ENCODE peak calls at places on chromosomes 7 and 10, in ten cellular contexts. One of them, this sample, is unnamed.

GRCh38 chr7:135664046-135664589 is 1.8 kb downstream of the STMP1 start:
- DNase-seq in activated naive CD4-positive, alpha-beta T cell treated with anti-CD3 and anti-CD28 coated beads, Interleukin-2, amount 10 ng/mL, durations not matched to agents 7 days and 5 days: no peak
- DNase-seq in foreskin fibroblast: no peak
- DNase-seq in left kidney: no peak
- DNase-seq in NCI-H460: no peak
- DNase-seq in AG10803: peak; percentile 67
- DNase-seq in HL-60: no peak
- DNase-seq in stimulated activated CD8-positive, alpha-beta memory T cell treated with anti-CD3 and anti-CD28 coated beads, Interleukin-7, amount 100 ng/mL, for 1 hour: no peak
- DNase-seq in germinal center: no peak
- DNase-seq in fibroblast of gingiva: peak; percentile 43
- DNase-seq in this sample: no peak

GRCh38 chr10:10418397-10418796 is 599.3 kb upstream of the CELF2 start:
- DNase-seq in foreskin fibroblast: no peak
- DNase-seq in AG10803: no peak
- DNase-seq in germinal center: no peak
- DNase-seq in NCI-H460: no peak
- DNase-seq in left kidney: no peak
- DNase-seq in fibroblast of gingiva: no peak
- DNase-seq in activated naive CD4-positive, alpha-beta T cell treated with anti-CD3 and anti-CD28 coated beads, Interleukin-2, amount 10 ng/mL, durations not matched to agents 7 days and 5 days: peak; percentile 32
- DNase-seq in HL-60: peak; percentile 30
- DNase-seq in stimulated activated CD8-positive, alpha-beta memory T cell treated with anti-CD3 and anti-CD28 coated beads, Interleukin-7, amount 100 ng/mL, for 1 hour: no peak
- DNase-seq in this sample: no peak

GRCh38 chr10:91665842-91666241 is 33.0 kb upstream of the PPP1R3C start:
- DNase-seq in germinal center: no peak
- DNase-seq in foreskin fibroblast: no peak
- DNase-seq in NCI-H460: no peak
- DNase-seq in fibroblast of gingiva: peak; percentile 23
- DNase-seq in stimulated activated CD8-positive, alpha-beta memory T cell treated with anti-CD3 and anti-CD28 coated beads, Interleukin-7, amount 100 ng/mL, for 1 hour: no peak
- DNase-seq in activated naive CD4-positive, alpha-beta T cell treated with anti-CD3 and anti-CD28 coated beads, Interleukin-2, amount 10 ng/mL, durations not matched to agents 7 days and 5 days: no peak
- DNase-seq in left kidney: no peak
- DNase-seq in AG10803: peak; percentile 66
- DNase-seq in HL-60: no peak
- DNase-seq in this sample: no peak

GRCh38 chr7:126026421-126027088 is 1096.9 kb upstream of the POT1 start:
- DNase-seq in HL-60: no peak
- DNase-seq in stimulated activated CD8-positive, alpha-beta memory T cell treated with anti-CD3 and anti-CD28 coated beads, Interleukin-7, amount 100 ng/mL, for 1 hour: no peak
- DNase-seq in fibroblast of gingiva: no peak
- DNase-seq in NCI-H460: no peak
- DNase-seq in AG10803: no peak
- DNase-seq in foreskin fibroblast: no peak
- DNase-seq in left kidney: peak; percentile 68
- DNase-seq in activated naive CD4-positive, alpha-beta T cell treated with anti-CD3 and anti-CD28 coated beads, Interleukin-2, amount 10 ng/mL, durations not matched to agents 7 days and 5 days: no peak
- DNase-seq in germinal center: no peak
- DNase-seq in this sample: no peak

GRCh38 chr7:139680676-139681462 is 96.9 kb downstream of the HIPK2 start:
- DNase-seq in NCI-H460: peak; percentile 82
- DNase-seq in left kidney: no peak
- DNase-seq in HL-60: peak; percentile 10
- DNase-seq in fibroblast of gingiva: peak; percentile 88
- DNase-seq in stimulated activated CD8-positive, alpha-beta memory T cell treated with anti-CD3 and anti-CD28 coated beads, Interleukin-7, amount 100 ng/mL, for 1 hour: peak; percentile 13
- DNase-seq in AG10803: peak; percentile 92
- DNase-seq in germinal center: no peak
- DNase-seq in activated naive CD4-positive, alpha-beta T cell treated with anti-CD3 and anti-CD28 coated beads, Interleukin-2, amount 10 ng/mL, durations not matched to agents 7 days and 5 days: peak; percentile 57
- DNase-seq in foreskin fibroblast: peak; percentile 96
- DNase-seq in this sample: no peak

GRCh38 chr10:100660945-100661344 is 84.4 kb upstream of the PAX2 start:
- DNase-seq in left kidney: no peak
- DNase-seq in NCI-H460: no peak
- DNase-seq in HL-60: no peak
- DNase-seq in AG10803: no peak
- DNase-seq in foreskin fibroblast: no peak
- DNase-seq in activated naive CD4-positive, alpha-beta T cell treated with anti-CD3 and anti-CD28 coated beads, Interleukin-2, amount 10 ng/mL, durations not matched to agents 7 days and 5 days: no peak
- DNase-seq in stimulated activated CD8-positive, alpha-beta memory T cell treated with anti-CD3 and anti-CD28 coated beads, Interleukin-7, amount 100 ng/mL, for 1 hour: no peak
- DNase-seq in fibroblast of gingiva: no peak
- DNase-seq in germinal center: no peak
- DNase-seq in this sample: no peak

GRCh38 chr10:59314284-59314683 is 48.1 kb downstream of the FAM13C start:
- DNase-seq in NCI-H460: no peak
- DNase-seq in HL-60: no peak
- DNase-seq in activated naive CD4-positive, alpha-beta T cell treated with anti-CD3 and anti-CD28 coated beads, Interleukin-2, amount 10 ng/mL, durations not matched to agents 7 days and 5 days: no peak
- DNase-seq in AG10803: no peak
- DNase-seq in left kidney: no peak
- DNase-seq in stimulated activated CD8-positive, alpha-beta memory T cell treated with anti-CD3 and anti-CD28 coated beads, Interleukin-7, amount 100 ng/mL, for 1 hour: no peak
- DNase-seq in fibroblast of gingiva: no peak
- DNase-seq in germinal center: no peak
- DNase-seq in foreskin fibroblast: no peak
- DNase-seq in this sample: no peak

GRCh38 chr10:116587878-116588590 is 2.7 kb upstream of the PNLIPRP1 start:
- DNase-seq in stimulated activated CD8-positive, alpha-beta memory T cell treated with anti-CD3 and anti-CD28 coated beads, Interleukin-7, amount 100 ng/mL, for 1 hour: no peak
- DNase-seq in NCI-H460: no peak
- DNase-seq in AG10803: no peak
- DNase-seq in activated naive CD4-positive, alpha-beta T cell treated with anti-CD3 and anti-CD28 coated beads, Interleukin-2, amount 10 ng/mL, durations not matched to agents 7 days and 5 days: no peak
- DNase-seq in left kidney: no peak
- DNase-seq in foreskin fibroblast: no peak
- DNase-seq in germinal center: no peak
- DNase-seq in fibroblast of gingiva: no peak
- DNase-seq in HL-60: no peak
- DNase-seq in this sample: no peak

GRCh38 chr10:125662616-125663015 is 20.3 kb downstream of the TEX36 start:
- DNase-seq in germinal center: no peak
- DNase-seq in NCI-H460: no peak
- DNase-seq in stimulated activated CD8-positive, alpha-beta memory T cell treated with anti-CD3 and anti-CD28 coated beads, Interleukin-7, amount 100 ng/mL, for 1 hour: no peak
- DNase-seq in AG10803: peak; percentile 15
- DNase-seq in activated naive CD4-positive, alpha-beta T cell treated with anti-CD3 and anti-CD28 coated beads, Interleukin-2, amount 10 ng/mL, durations not matched to agents 7 days and 5 days: no peak
- DNase-seq in fibroblast of gingiva: no peak
- DNase-seq in foreskin fibroblast: no peak
- DNase-seq in HL-60: no peak
- DNase-seq in left kidney: no peak
- DNase-seq in this sample: no peak

GRCh38 chr7:118328505-118329211 is 104.2 kb downstream of the ANKRD7 start:
- DNase-seq in AG10803: no peak
- DNase-seq in germinal center: no peak
- DNase-seq in stimulated activated CD8-positive, alpha-beta memory T cell treated with anti-CD3 and anti-CD28 coated beads, Interleukin-7, amount 100 ng/mL, for 1 hour: no peak
- DNase-seq in foreskin fibroblast: no peak
- DNase-seq in left kidney: no peak
- DNase-seq in HL-60: no peak
- DNase-seq in fibroblast of gingiva: no peak
- DNase-seq in activated naive CD4-positive, alpha-beta T cell treated with anti-CD3 and anti-CD28 coated beads, Interleukin-2, amount 10 ng/mL, durations not matched to agents 7 days and 5 days: no peak
- DNase-seq in NCI-H460: no peak
- DNase-seq in this sample: no peak

GRCh38 chr7:28687631-28688030 is 270.5 kb downstream of the TRIL start:
- DNase-seq in foreskin fibroblast: no peak
- DNase-seq in left kidney: no peak
- DNase-seq in fibroblast of gingiva: no peak
- DNase-seq in HL-60: no peak
- DNase-seq in stimulated activated CD8-positive, alpha-beta memory T cell treated with anti-CD3 and anti-CD28 coated beads, Interleukin-7, amount 100 ng/mL, for 1 hour: no peak
- DNase-seq in NCI-H460: no peak
- DNase-seq in AG10803: no peak
- DNase-seq in activated naive CD4-positive, alpha-beta T cell treated with anti-CD3 and anti-CD28 coated beads, Interleukin-2, amount 10 ng/mL, durations not matched to agents 7 days and 5 days: no peak
- DNase-seq in germinal center: no peak
- DNase-seq in this sample: no peak

GRCh38 chr10:75233444-75234016 is 2.2 kb downstream of the COMTD1 start:
- DNase-seq in NCI-H460: no peak
- DNase-seq in foreskin fibroblast: no peak
- DNase-seq in left kidney: no peak
- DNase-seq in AG10803: no peak
- DNase-seq in activated naive CD4-positive, alpha-beta T cell treated with anti-CD3 and anti-CD28 coated beads, Interleukin-2, amount 10 ng/mL, durations not matched to agents 7 days and 5 days: peak; percentile 34
- DNase-seq in HL-60: peak; percentile 18
- DNase-seq in germinal center: no peak
- DNase-seq in fibroblast of gingiva: no peak
- DNase-seq in stimulated activated CD8-positive, alpha-beta memory T cell treated with anti-CD3 and anti-CD28 coated beads, Interleukin-7, amount 100 ng/mL, for 1 hour: no peak
- DNase-seq in this sample: no peak

GRCh38 chr7:14834456-14834855 is 68.1 kb downstream of the DGKB start:
- DNase-seq in activated naive CD4-positive, alpha-beta T cell treated with anti-CD3 and anti-CD28 coated beads, Interleukin-2, amount 10 ng/mL, durations not matched to agents 7 days and 5 days: no peak
- DNase-seq in HL-60: no peak
- DNase-seq in stimulated activated CD8-positive, alpha-beta memory T cell treated with anti-CD3 and anti-CD28 coated beads, Interleukin-7, amount 100 ng/mL, for 1 hour: no peak
- DNase-seq in AG10803: peak; percentile 93
- DNase-seq in left kidney: no peak
- DNase-seq in fibroblast of gingiva: peak; percentile 67
- DNase-seq in germinal center: no peak
- DNase-seq in NCI-H460: no peak
- DNase-seq in foreskin fibroblast: no peak
- DNase-seq in this sample: peak; percentile 88

GRCh38 chr10:49071221-49071761 is 44.0 kb downstream of the VSTM4 start:
- DNase-seq in activated naive CD4-positive, alpha-beta T cell treated with anti-CD3 and anti-CD28 coated beads, Interleukin-2, amount 10 ng/mL, durations not matched to agents 7 days and 5 days: no peak
- DNase-seq in HL-60: no peak
- DNase-seq in AG10803: peak; percentile 27
- DNase-seq in foreskin fibroblast: no peak
- DNase-seq in stimulated activated CD8-positive, alpha-beta memory T cell treated with anti-CD3 and anti-CD28 coated beads, Interleukin-7, amount 100 ng/mL, for 1 hour: no peak
- DNase-seq in NCI-H460: no peak
- DNase-seq in left kidney: no peak
- DNase-seq in germinal center: no peak
- DNase-seq in fibroblast of gingiva: no peak
- DNase-seq in this sample: peak; percentile 52

GRCh38 chr10:119006451-119007210 is 22.9 kb upstream of the NANOS1 start:
- DNase-seq in left kidney: no peak
- DNase-seq in HL-60: no peak
- DNase-seq in NCI-H460: peak; percentile 84
- DNase-seq in activated naive CD4-positive, alpha-beta T cell treated with anti-CD3 and anti-CD28 coated beads, Interleukin-2, amount 10 ng/mL, durations not matched to agents 7 days and 5 days: no peak
- DNase-seq in stimulated activated CD8-positive, alpha-beta memory T cell treated with anti-CD3 and anti-CD28 coated beads, Interleukin-7, amount 100 ng/mL, for 1 hour: no peak
- DNase-seq in germinal center: no peak
- DNase-seq in fibroblast of gingiva: peak; percentile 96
- DNase-seq in AG10803: peak; percentile 97
- DNase-seq in foreskin fibroblast: peak; percentile 93
- DNase-seq in this sample: peak; percentile 16

GRCh38 chr10:13162013-13162364 is 631 bp downstream of the MCM10 start:
- DNase-seq in AG10803: no peak
- DNase-seq in NCI-H460: no peak
- DNase-seq in fibroblast of gingiva: no peak
- DNase-seq in foreskin fibroblast: no peak
- DNase-seq in activated naive CD4-positive, alpha-beta T cell treated with anti-CD3 and anti-CD28 coated beads, Interleukin-2, amount 10 ng/mL, durations not matched to agents 7 days and 5 days: no peak
- DNase-seq in HL-60: peak; percentile 1
- DNase-seq in germinal center: peak; percentile 11
- DNase-seq in stimulated activated CD8-positive, alpha-beta memory T cell treated with anti-CD3 and anti-CD28 coated beads, Interleukin-7, amount 100 ng/mL, for 1 hour: no peak
- DNase-seq in left kidney: peak; percentile 48
- DNase-seq in this sample: no peak

GRCh38 chr10:110426294-110427153 is 71.2 kb upstream of the DUSP5 start:
- DNase-seq in left kidney: no peak
- DNase-seq in foreskin fibroblast: peak; percentile 77
- DNase-seq in NCI-H460: no peak
- DNase-seq in fibroblast of gingiva: peak; percentile 96
- DNase-seq in AG10803: peak; percentile 90
- DNase-seq in stimulated activated CD8-positive, alpha-beta memory T cell treated with anti-CD3 and anti-CD28 coated beads, Interleukin-7, amount 100 ng/mL, for 1 hour: no peak
- DNase-seq in activated naive CD4-positive, alpha-beta T cell treated with anti-CD3 and anti-CD28 coated beads, Interleukin-2, amount 10 ng/mL, durations not matched to agents 7 days and 5 days: no peak
- DNase-seq in HL-60: peak; percentile 47
- DNase-seq in germinal center: no peak
- DNase-seq in this sample: no peak

This sample was measured in NCI-H446 treated with DMSO at 0.1 percent for 48 hours.